ENCODE peak calls at places on chromosomes 5 and 9, in four cellular contexts. K is OCI-LY7; I is CD8-positive, alpha-beta memory T cell; P is PC-3. G is an unnamed sample. For H3K36me3, the result is how much of the 10 kb centered on the place peaks cover.

GRCh38 chr9:91424403-91425176 is 958 bp upstream of the NFIL3 start:
- DNase-seq in K (peak), I (peak), P (peak), G (no peak)

GRCh38 chr9:129576546-129577543 is 44.1 kb downstream of the C9orf50 start:
- DNase-seq in K (no peak), I (no peak), P (no peak), G (no peak)

GRCh38 chr5:138054206-138054605 is 21.3 kb upstream of the FAM13B start:
- DNase-seq in K (no peak), I (no peak), P (no peak), G (no peak)

GRCh38 chr9:112112519-112112918 is 62.6 kb downstream of the SUSD1 start:
- DNase-seq in K (no peak), I (no peak), P (peak), G (no peak)

GRCh38 chr5:176644294-176644693 is 3.0 kb upstream of the TSPAN17 start:
- DNase-seq in K (no peak), I (no peak), P (no peak), G (no peak)

GRCh38 chr5:174344335-174344734 is 298.8 kb downstream of the NSG2 start:
- DNase-seq in K (no peak), I (no peak), P (no peak), G (no peak)

GRCh38 chr5:178516836-178517235 is 73.4 kb downstream of the COL23A1 start:
- DNase-seq in K (no peak), I (no peak), P (no peak), G (no peak)

GRCh38 chr9:126155756-126156664 is 170.6 kb upstream of the MVB12B start:
- DNase-seq in K (no peak), I (no peak), P (no peak), G (no peak)

GRCh38 chr5:39284552-39284951 is 65.2 kb upstream of the FYB1 start:
- DNase-seq in K (no peak), I (no peak), P (peak), G (no peak)

GRCh38 chr5:370959-371810 is 49.7 kb downstream of the AHRR start:
- DNase-seq in K (no peak), I (no peak), P (no peak), G (no peak)

GRCh38 chr9:5910413-5911057 is 19.8 kb downstream of the MLANA start:
- DNase-seq in K (no peak), I (no peak), P (no peak), G (no peak)

GRCh38 chr9:70485273-70485858 is 70.9 kb upstream of the KLF9 start:
- DNase-seq in K (no peak), I (no peak), P (no peak), G (no peak)

GRCh38 chr5:71960196-71960595 is 147.1 kb upstream of the MAP1B start:
- DNase-seq in K (no peak), I (no peak), P (peak), G (no peak)

GRCh38 chr9:297104-297794 is 82.6 kb downstream of the DOCK8 start:
- DNase-seq in K (peak), I (no peak), P (peak), G (no peak)

GRCh38 chr5:29796018-29796417 is 1397.5 kb upstream of the CDH6 start:
- DNase-seq in K (no peak), I (no peak), P (no peak), G (no peak)

GRCh38 chr5:33938507-33938796 is 2.3 kb downstream of the RXFP3 start:
- DNase-seq in K (no peak), I (no peak), P (no peak), G (no peak)

GRCh38 chr9:107539427-107540154 is 50.0 kb upstream of the KLF4 start:
- DNase-seq in K (no peak), I (no peak), P (peak), G (no peak)

GRCh38 chr9:27365977-27366376 is 69.0 kb upstream of the EQTN start:
- DNase-seq in K (no peak), I (no peak), P (no peak), G (no peak)

GRCh38 chr9:69265891-69266290 is 59.1 kb upstream of the ENTREP1 start:
- DNase-seq in K (no peak), I (no peak), P (peak), G (no peak)

GRCh38 chr9:26058111-26058895 is 380.1 kb upstream of the TUSC1 start:
- DNase-seq in K (no peak), I (no peak), P (no peak), G (no peak)

GRCh38 chr5:145245354-145245753 is 589.8 kb downstream of the PRELID2 start:
- DNase-seq in K (no peak), I (no peak), P (no peak), G (no peak)

GRCh38 chr9:6852243-6852963 is 94.6 kb downstream of the KDM4C start:
- DNase-seq in K (no peak), I (no peak), P (peak), G (no peak)

GRCh38 chr9:120857481-120857880 is 14.8 kb upstream of the PSMD5 start:
- DNase-seq in K (no peak), I (no peak), P (no peak), G (no peak)

GRCh38 chr9:120854596-120855327 is 12.0 kb upstream of the PSMD5 start:
- DNase-seq in K (no peak), I (no peak), P (no peak), G (no peak)

GRCh38 chr9:120855827-120856636 is 13.3 kb upstream of the PSMD5 start:
- DNase-seq in K (no peak), I (no peak), P (no peak), G (no peak)

GRCh38 chr9:120857902-120858301 is 15.2 kb upstream of the PSMD5 start:
- DNase-seq in K (no peak), I (no peak), P (no peak), G (no peak)

GRCh38 chr9:120856700-120857099 is 14.0 kb upstream of the PSMD5 start:
- DNase-seq in K (no peak), I (no peak), P (no peak), G (no peak)
- H3K36me3 ChIP-seq in K (half or more), I (under half), P (under half), G (under half)

DNA sequence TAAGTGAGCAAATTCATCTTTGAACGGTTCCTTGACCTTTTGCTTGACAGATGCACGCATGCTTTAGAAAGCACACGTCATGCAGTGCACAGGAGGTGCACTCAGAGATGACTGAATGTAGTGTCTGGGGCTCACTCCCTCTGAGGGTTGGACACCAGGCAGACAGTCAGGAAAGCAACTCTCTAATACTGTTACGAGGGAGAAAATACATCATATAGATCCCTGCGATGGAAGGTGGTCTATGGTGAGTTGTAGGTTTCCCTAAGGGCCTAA is 16.5 kb upstream of the PHF19 start:
- DNase-seq in K (peak), I (no peak), P (no peak), G (no peak)
- H3K27ac ChIP-seq in K (peak), I (no peak), P (no peak), G (peak)

DNA sequence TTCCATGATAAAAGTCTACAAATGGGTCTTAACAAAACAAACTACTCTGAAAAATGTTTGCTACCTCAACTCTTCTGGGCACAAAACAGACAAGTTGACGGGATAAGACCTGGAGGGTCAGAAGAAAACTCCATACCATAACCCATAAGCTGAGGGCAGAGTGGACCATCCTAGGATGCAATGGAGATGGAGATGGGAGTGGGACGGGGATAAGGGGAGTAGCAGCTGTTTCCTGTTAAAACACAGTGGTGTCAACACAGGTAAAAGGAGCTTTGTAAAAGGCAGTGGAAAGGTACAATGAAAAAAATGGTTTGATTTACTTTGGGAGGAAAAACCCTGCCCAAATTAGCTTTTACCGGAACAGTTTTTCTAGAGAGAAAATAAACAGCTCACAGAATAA is 41.6 kb downstream of the CEMIP2 start:
- DNase-seq in K (no peak), I (no peak), P (no peak), G (no peak)
- H3K36me3 ChIP-seq in K (under half), I (under half), P (under half), G (under half)

GRCh38 chr9:35756743-35757526 is 2.9 kb upstream of the MSMP start:
- DNase-seq in K (peak), I (peak), P (peak), G (no peak)
- H3K27ac ChIP-seq in K (peak), I (peak), P (peak), G (peak)

GRCh38 chr5:171868236-171868635 is 82.6 kb downstream of the SMIM23 start:
- DNase-seq in K (no peak), I (no peak), P (no peak), G (no peak)

GRCh38 chr5:171862624-171863023 is 77.0 kb downstream of the SMIM23 start:
- DNase-seq in K (no peak), I (no peak), P (no peak), G (no peak)

GRCh38 chr5:171867786-171868185 is 82.2 kb downstream of the SMIM23 start:
- DNase-seq in K (no peak), I (no peak), P (no peak), G (no peak)

GRCh38 chr5:171863928-171864327 is 78.3 kb downstream of the SMIM23 start:
- DNase-seq in K (no peak), I (no peak), P (no peak), G (no peak)

DNA sequence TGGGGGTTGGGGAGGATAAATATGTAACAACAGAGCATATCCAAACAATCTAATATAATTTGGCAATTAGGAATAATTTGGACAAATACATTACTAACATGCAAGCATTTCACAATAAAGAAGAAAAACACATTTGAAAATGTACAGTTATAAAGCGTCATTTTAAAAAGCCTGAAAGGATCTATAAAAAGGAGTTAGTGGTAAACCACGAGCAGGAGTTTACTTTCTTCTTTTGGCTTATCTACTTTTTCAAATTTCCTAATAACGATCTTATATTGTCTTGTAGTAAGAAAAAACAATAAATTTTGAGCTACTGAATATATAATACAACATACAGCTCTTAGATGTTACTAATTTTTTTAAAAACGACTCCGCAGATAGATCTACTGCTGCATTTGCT is 79.8 kb downstream of the SMIM23 start:
- DNase-seq in K (no peak), I (no peak), P (no peak), G (no peak)
- H3K36me3 ChIP-seq in K (under half), I (under half), P (under half), G (under half)

G was measured in esophagus squamous epithelium.